ENCODE peak calls at places on chromosomes 16 and 17, in five cellular contexts. F is activated T-helper 1 cell treated with Interleukin-2 at 50 U/mL for 16 hours; A is stimulated activated CD4-positive, alpha-beta T cell treated with anti-CD3 and anti-CD28 coated beads, Interleukin-1b, Interleukin-23, amount 100 ng/mL, for 24 hours; J is fibroblast of lung; M is activated gamma-delta T cell treated with Interleukin-2 at 50 U/mL for 16 hours. P is an unnamed sample.

GRCh38 chr17:64658931-64659330 is 3.2 kb downstream of the SMURF2 start:
- DNase-seq in F (no peak), A (no peak), J (peak), M (no peak), P (no peak)

GRCh38 chr16:50388491-50388890 is 19.7 kb upstream of the BRD7 start:
- DNase-seq in F (no peak), A (no peak), J (no peak), M (no peak), P (no peak)

GRCh38 chr16:23015580-23015979 is 133.7 kb downstream of the USP31 start:
- DNase-seq in F (no peak), A (no peak), J (no peak), M (no peak), P (no peak)

GRCh38 chr17:29059281-29059680 is 16.3 kb downstream of the PIPOX start:
- DNase-seq in F (no peak), A (no peak), J (peak), M (no peak), P (no peak)

GRCh38 chr16:31333686-31334649 is 21.0 kb upstream of the ITGAX start:
- DNase-seq in F (no peak), A (no peak), J (no peak), M (peak), P (peak)

GRCh38 chr16:9199312-9199711 is 107.9 kb downstream of the HAPSTR1 start:
- DNase-seq in F (no peak), A (no peak), J (no peak), M (no peak), P (no peak)

GRCh38 chr17:31327534-31328526 is 6.4 kb upstream of the EVI2A start:
- DNase-seq in F (no peak), A (no peak), J (peak), M (no peak), P (no peak)

GRCh38 chr17:1147664-1148063 is 32.1 kb downstream of the ABR start:
- DNase-seq in F (no peak), A (no peak), J (peak), M (no peak), P (no peak)

GRCh38 chr16:16120044-16120381 is 103.3 kb downstream of the ABCC6 start:
- DNase-seq in F (no peak), A (no peak), J (no peak), M (no peak), P (peak)

GRCh38 chr17:57819273-57819672 is 30.6 kb downstream of the MRPS23 start:
- DNase-seq in F (no peak), A (no peak), J (peak), M (no peak), P (no peak)

GRCh38 chr16:11003141-11003540 is 58.8 kb downstream of the CLEC16A start:
- DNase-seq in F (no peak), A (no peak), J (no peak), M (no peak), P (no peak)

GRCh38 chr16:89102035-89102776 is 8.6 kb downstream of the ACSF3 start:
- DNase-seq in F (no peak), A (no peak), J (no peak), M (no peak), P (peak)

GRCh38 chr17:31811021-31811565 is 48.0 kb downstream of the COPRS start:
- DNase-seq in F (no peak), A (no peak), J (peak), M (no peak), P (no peak)

GRCh38 chr16:71726491-71727319 is 2.2 kb upstream of the PHLPP2 start:
- DNase-seq in F (no peak), A (no peak), J (no peak), M (no peak), P (no peak)

GRCh38 chr17:49107211-49107557 is 25.4 kb upstream of the B4GALNT2 start:
- DNase-seq in F (no peak), A (no peak), J (no peak), M (no peak), P (no peak)

GRCh38 chr16:84947996-84948854 is 63.1 kb downstream of the ZDHHC7 start:
- DNase-seq in F (no peak), A (no peak), J (no peak), M (no peak), P (no peak)

GRCh38 chr16:69195371-69196029 is 8.5 kb downstream of the SNTB2 start:
- DNase-seq in F (no peak), A (no peak), J (no peak), M (no peak), P (no peak)

GRCh38 chr17:60748232-60748631 is 70.6 kb downstream of the BCAS3 start:
- DNase-seq in F (no peak), A (no peak), J (no peak), M (no peak), P (no peak)

GRCh38 chr16:54750249-54750648 is 180.4 kb upstream of the IRX5 start:
- DNase-seq in F (no peak), A (no peak), J (peak), M (no peak), P (no peak)

GRCh38 chr17:51120357-51120738 is 320 bp downstream of the SPAG9 start:
- DNase-seq in F (no peak), A (no peak), J (peak), M (peak), P (no peak)

GRCh38 chr17:19533718-19534561 is at the start of gene SLC47A1:
- DNase-seq in F (no peak), A (no peak), J (peak), M (no peak), P (no peak)

GRCh38 chr17:73609688-73610210 is 34.5 kb downstream of the SDK2 start:
- DNase-seq in F (no peak), A (no peak), J (no peak), M (no peak), P (no peak)

GRCh38 chr16:4379001-4379688 is 7.5 kb downstream of the VASN start:
- DNase-seq in F (no peak), A (no peak), J (no peak), M (no peak), P (no peak)

GRCh38 chr16:83953796-83954576 is 946 bp downstream of the OSGIN1 start:
- DNase-seq in F (no peak), A (no peak), J (peak), M (no peak), P (peak)

GRCh38 chr16:1063728-1064127 is 8.8 kb upstream of the SSTR5 start:
- DNase-seq in F (no peak), A (no peak), J (no peak), M (no peak), P (no peak)

GRCh38 chr16:74726736-74727135 is 26.1 kb upstream of the MLKL start:
- DNase-seq in F (no peak), A (no peak), J (no peak), M (no peak), P (peak)

P was measured in Peyer's patch.